ENCODE peak calls at places on chromosome 4, in six cellular contexts. One of them, this sample, is unnamed.

GRCh38 chr4:103204114-103204513 is 6.0 kb upstream of the CENPE start:
- DNase-seq in WTC11: no peak
- DNase-seq in GM12878: no peak
- DNase-seq in activated CD8-positive, alpha-beta T cell treated with anti-CD3 and anti-CD28 coated beads for 36 hours: no peak
- DNase-seq in foreskin fibroblast: peak
- DNase-seq in GM20000: no peak
- DNase-seq in this sample: no peak

GRCh38 chr4:67393699-67394281 is 151.5 kb downstream of the CENPC start:
- DNase-seq in WTC11: no peak
- DNase-seq in GM12878: no peak
- DNase-seq in activated CD8-positive, alpha-beta T cell treated with anti-CD3 and anti-CD28 coated beads for 36 hours: peak
- DNase-seq in foreskin fibroblast: peak
- DNase-seq in GM20000: peak
- DNase-seq in this sample: peak

GRCh38 chr4:72858328-72858727 is 211.2 kb downstream of the COX18 start:
- DNase-seq in WTC11: no peak
- DNase-seq in GM12878: no peak
- DNase-seq in activated CD8-positive, alpha-beta T cell treated with anti-CD3 and anti-CD28 coated beads for 36 hours: no peak
- DNase-seq in foreskin fibroblast: no peak
- DNase-seq in GM20000: no peak
- DNase-seq in this sample: peak

GRCh38 chr4:67714248-67714583 is 13.3 kb upstream of the UBA6 start:
- DNase-seq in WTC11: no peak
- DNase-seq in GM12878: no peak
- DNase-seq in activated CD8-positive, alpha-beta T cell treated with anti-CD3 and anti-CD28 coated beads for 36 hours: peak
- DNase-seq in foreskin fibroblast: no peak
- DNase-seq in GM20000: peak
- DNase-seq in this sample: no peak

GRCh38 chr4:88985088-88985779 is 71.8 kb downstream of the FAM13A start:
- DNase-seq in WTC11: no peak
- DNase-seq in GM12878: no peak
- DNase-seq in activated CD8-positive, alpha-beta T cell treated with anti-CD3 and anti-CD28 coated beads for 36 hours: no peak
- DNase-seq in foreskin fibroblast: peak
- DNase-seq in GM20000: no peak
- DNase-seq in this sample: peak

GRCh38 chr4:122826596-122827257 is at the start of gene FGF2:
- DNase-seq in WTC11: peak
- DNase-seq in GM12878: no peak
- DNase-seq in activated CD8-positive, alpha-beta T cell treated with anti-CD3 and anti-CD28 coated beads for 36 hours: peak
- DNase-seq in foreskin fibroblast: peak
- DNase-seq in GM20000: peak
- DNase-seq in this sample: no peak

GRCh38 chr4:20700007-20700761 is at the start of gene PACRGL:
- DNase-seq in WTC11: peak
- DNase-seq in GM12878: peak
- DNase-seq in activated CD8-positive, alpha-beta T cell treated with anti-CD3 and anti-CD28 coated beads for 36 hours: peak
- DNase-seq in foreskin fibroblast: peak
- DNase-seq in GM20000: peak
- DNase-seq in this sample: peak

GRCh38 chr4:59200992-59201391 is 1999.1 kb upstream of the ADGRL3 start:
- DNase-seq in WTC11: no peak
- DNase-seq in GM12878: no peak
- DNase-seq in activated CD8-positive, alpha-beta T cell treated with anti-CD3 and anti-CD28 coated beads for 36 hours: no peak
- DNase-seq in foreskin fibroblast: no peak
- DNase-seq in GM20000: no peak
- DNase-seq in this sample: no peak

GRCh38 chr4:37454263-37454800 is 209.8 kb downstream of the NWD2 start:
- DNase-seq in WTC11: peak
- DNase-seq in GM12878: no peak
- DNase-seq in activated CD8-positive, alpha-beta T cell treated with anti-CD3 and anti-CD28 coated beads for 36 hours: no peak
- DNase-seq in foreskin fibroblast: no peak
- DNase-seq in GM20000: peak
- DNase-seq in this sample: no peak

GRCh38 chr4:10092481-10093272 is 23.9 kb downstream of the WDR1 start:
- DNase-seq in WTC11: no peak
- DNase-seq in GM12878: no peak
- DNase-seq in activated CD8-positive, alpha-beta T cell treated with anti-CD3 and anti-CD28 coated beads for 36 hours: no peak
- DNase-seq in foreskin fibroblast: no peak
- DNase-seq in GM20000: no peak
- DNase-seq in this sample: no peak

GRCh38 chr4:42562016-42562415 is 94.9 kb downstream of the ATP8A1 start:
- DNase-seq in WTC11: no peak
- DNase-seq in GM12878: no peak
- DNase-seq in activated CD8-positive, alpha-beta T cell treated with anti-CD3 and anti-CD28 coated beads for 36 hours: no peak
- DNase-seq in foreskin fibroblast: no peak
- DNase-seq in GM20000: no peak
- DNase-seq in this sample: no peak

GRCh38 chr4:26207631-26208030 is 113.2 kb upstream of the RBPJ start:
- DNase-seq in WTC11: no peak
- DNase-seq in GM12878: no peak
- DNase-seq in activated CD8-positive, alpha-beta T cell treated with anti-CD3 and anti-CD28 coated beads for 36 hours: no peak
- DNase-seq in foreskin fibroblast: no peak
- DNase-seq in GM20000: no peak
- DNase-seq in this sample: no peak

GRCh38 chr4:137678796-137679195 is 146.5 kb upstream of the PCDH18 start:
- DNase-seq in WTC11: no peak
- DNase-seq in GM12878: no peak
- DNase-seq in activated CD8-positive, alpha-beta T cell treated with anti-CD3 and anti-CD28 coated beads for 36 hours: no peak
- DNase-seq in foreskin fibroblast: peak
- DNase-seq in GM20000: no peak
- DNase-seq in this sample: peak

GRCh38 chr4:165355900-165356300 is 22.9 kb upstream of the CPE start:
- DNase-seq in WTC11: peak
- DNase-seq in GM12878: no peak
- DNase-seq in activated CD8-positive, alpha-beta T cell treated with anti-CD3 and anti-CD28 coated beads for 36 hours: peak
- DNase-seq in foreskin fibroblast: peak
- DNase-seq in GM20000: peak
- DNase-seq in this sample: no peak

GRCh38 chr4:88439161-88439760 is 17.7 kb upstream of the HERC5 start:
- DNase-seq in WTC11: no peak
- DNase-seq in GM12878: no peak
- DNase-seq in activated CD8-positive, alpha-beta T cell treated with anti-CD3 and anti-CD28 coated beads for 36 hours: no peak
- DNase-seq in foreskin fibroblast: peak
- DNase-seq in GM20000: no peak
- DNase-seq in this sample: no peak

GRCh38 chr4:2962614-2963184 is 507 bp downstream of the NOP14 start:
- DNase-seq in WTC11: peak
- DNase-seq in GM12878: no peak
- DNase-seq in activated CD8-positive, alpha-beta T cell treated with anti-CD3 and anti-CD28 coated beads for 36 hours: no peak
- DNase-seq in foreskin fibroblast: peak
- DNase-seq in GM20000: no peak
- DNase-seq in this sample: no peak

GRCh38 chr4:2965262-2965661 is 1.9 kb downstream of the GRK4 start:
- DNase-seq in WTC11: no peak
- DNase-seq in GM12878: no peak
- DNase-seq in activated CD8-positive, alpha-beta T cell treated with anti-CD3 and anti-CD28 coated beads for 36 hours: no peak
- DNase-seq in foreskin fibroblast: no peak
- DNase-seq in GM20000: no peak
- DNase-seq in this sample: no peak

GRCh38 chr4:2962099-2962455 is 1.1 kb downstream of the NOP14 start:
- DNase-seq in WTC11: no peak
- DNase-seq in GM12878: no peak
- DNase-seq in activated CD8-positive, alpha-beta T cell treated with anti-CD3 and anti-CD28 coated beads for 36 hours: peak
- DNase-seq in foreskin fibroblast: no peak
- DNase-seq in GM20000: peak
- DNase-seq in this sample: no peak

GRCh38 chr4:2964077-2964471 is 703 bp downstream of the GRK4 start:
- DNase-seq in WTC11: no peak
- DNase-seq in GM12878: no peak
- DNase-seq in activated CD8-positive, alpha-beta T cell treated with anti-CD3 and anti-CD28 coated beads for 36 hours: no peak
- DNase-seq in foreskin fibroblast: no peak
- DNase-seq in GM20000: no peak
- DNase-seq in this sample: no peak

GRCh38 chr4:2963185-2964076 is at the start of the genes GRK4 and NOP14:
- DNase-seq in WTC11: peak
- DNase-seq in GM12878: peak
- DNase-seq in activated CD8-positive, alpha-beta T cell treated with anti-CD3 and anti-CD28 coated beads for 36 hours: peak
- DNase-seq in foreskin fibroblast: peak
- DNase-seq in GM20000: peak
- DNase-seq in this sample: peak
- TF ChIP-seq CTCF in WTC11: no peak
- TF ChIP-seq CTCF in GM12878: peak
- TF ChIP-seq CTCF in activated CD8-positive, alpha-beta T cell treated with anti-CD3 and anti-CD28 coated beads for 36 hours: no peak
- TF ChIP-seq CTCF in foreskin fibroblast: no peak
- TF ChIP-seq CTCF in GM20000: no peak
- TF ChIP-seq CTCF in this sample: peak

DNA sequence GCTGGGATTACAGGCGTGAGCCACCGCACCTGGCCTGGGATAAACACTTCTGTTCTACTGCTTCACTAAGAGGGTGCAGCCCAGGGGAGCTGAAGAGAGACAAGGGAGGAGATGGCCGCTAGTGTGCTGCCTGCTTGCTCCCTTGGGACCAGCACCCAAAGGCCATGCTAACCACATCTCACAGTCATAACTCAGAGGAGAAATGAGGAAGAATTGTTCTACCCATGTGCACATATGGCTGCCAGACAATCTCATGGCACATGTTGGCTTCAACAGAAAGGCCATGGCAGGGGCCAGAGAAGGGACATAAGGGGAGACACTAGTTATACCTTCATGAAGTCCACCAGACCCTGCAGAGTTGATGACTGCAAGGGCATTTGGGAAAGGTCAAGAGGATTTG is 22.4 kb downstream of the CLDN22 start:
- DNase-seq in WTC11: no peak
- DNase-seq in GM12878: no peak
- DNase-seq in activated CD8-positive, alpha-beta T cell treated with anti-CD3 and anti-CD28 coated beads for 36 hours: no peak
- DNase-seq in foreskin fibroblast: no peak
- DNase-seq in GM20000: no peak
- DNase-seq in this sample: no peak
- TF ChIP-seq CTCF in WTC11: no peak
- TF ChIP-seq CTCF in GM12878: no peak
- TF ChIP-seq CTCF in activated CD8-positive, alpha-beta T cell treated with anti-CD3 and anti-CD28 coated beads for 36 hours: no peak
- TF ChIP-seq CTCF in foreskin fibroblast: no peak
- TF ChIP-seq CTCF in GM20000: no peak
- TF ChIP-seq CTCF in this sample: no peak

GRCh38 chr4:6609415-6610079 is 30.9 kb upstream of the MRFAP1 start:
- DNase-seq in WTC11: no peak
- DNase-seq in GM12878: no peak
- DNase-seq in activated CD8-positive, alpha-beta T cell treated with anti-CD3 and anti-CD28 coated beads for 36 hours: no peak
- DNase-seq in foreskin fibroblast: no peak
- DNase-seq in GM20000: no peak
- DNase-seq in this sample: no peak

GRCh38 chr4:6607368-6608050 is 32.5 kb downstream of the MAN2B2 start:
- DNase-seq in WTC11: no peak
- DNase-seq in GM12878: peak
- DNase-seq in activated CD8-positive, alpha-beta T cell treated with anti-CD3 and anti-CD28 coated beads for 36 hours: no peak
- DNase-seq in foreskin fibroblast: no peak
- DNase-seq in GM20000: no peak
- DNase-seq in this sample: no peak

GRCh38 chr4:6610856-6611430 is 29.5 kb upstream of the MRFAP1 start:
- DNase-seq in WTC11: no peak
- DNase-seq in GM12878: no peak
- DNase-seq in activated CD8-positive, alpha-beta T cell treated with anti-CD3 and anti-CD28 coated beads for 36 hours: no peak
- DNase-seq in foreskin fibroblast: no peak
- DNase-seq in GM20000: no peak
- DNase-seq in this sample: no peak

GRCh38 chr4:6606465-6607235 is 31.7 kb downstream of the MAN2B2 start:
- DNase-seq in WTC11: no peak
- DNase-seq in GM12878: no peak
- DNase-seq in activated CD8-positive, alpha-beta T cell treated with anti-CD3 and anti-CD28 coated beads for 36 hours: no peak
- DNase-seq in foreskin fibroblast: no peak
- DNase-seq in GM20000: no peak
- DNase-seq in this sample: no peak

GRCh38 chr4:6608758-6609414 is 31.6 kb upstream of the MRFAP1 start:
- DNase-seq in WTC11: peak
- DNase-seq in GM12878: no peak
- DNase-seq in activated CD8-positive, alpha-beta T cell treated with anti-CD3 and anti-CD28 coated beads for 36 hours: peak
- DNase-seq in foreskin fibroblast: peak
- DNase-seq in GM20000: no peak
- DNase-seq in this sample: no peak
- TF ChIP-seq CTCF in WTC11: no peak
- TF ChIP-seq CTCF in GM12878: no peak
- TF ChIP-seq CTCF in activated CD8-positive, alpha-beta T cell treated with anti-CD3 and anti-CD28 coated beads for 36 hours: no peak
- TF ChIP-seq CTCF in foreskin fibroblast: no peak
- TF ChIP-seq CTCF in GM20000: no peak
- TF ChIP-seq CTCF in this sample: peak

GRCh38 chr4:114654607-114655006 is 56.0 kb downstream of the UGT8 start:
- DNase-seq in WTC11: no peak
- DNase-seq in GM12878: no peak
- DNase-seq in activated CD8-positive, alpha-beta T cell treated with anti-CD3 and anti-CD28 coated beads for 36 hours: no peak
- DNase-seq in foreskin fibroblast: no peak
- DNase-seq in GM20000: no peak
- DNase-seq in this sample: no peak
- TF ChIP-seq CTCF in WTC11: no peak
- TF ChIP-seq CTCF in GM12878: no peak
- TF ChIP-seq CTCF in activated CD8-positive, alpha-beta T cell treated with anti-CD3 and anti-CD28 coated beads for 36 hours: no peak
- TF ChIP-seq CTCF in foreskin fibroblast: no peak
- TF ChIP-seq CTCF in GM20000: no peak
- TF ChIP-seq CTCF in this sample: no peak

GRCh38 chr4:5387457-5387856 is 320.9 kb downstream of the EVC2 start:
- DNase-seq in WTC11: no peak
- DNase-seq in GM12878: no peak
- DNase-seq in activated CD8-positive, alpha-beta T cell treated with anti-CD3 and anti-CD28 coated beads for 36 hours: no peak
- DNase-seq in foreskin fibroblast: no peak
- DNase-seq in GM20000: no peak
- DNase-seq in this sample: no peak
- TF ChIP-seq CTCF in WTC11: no peak
- TF ChIP-seq CTCF in GM12878: no peak
- TF ChIP-seq CTCF in activated CD8-positive, alpha-beta T cell treated with anti-CD3 and anti-CD28 coated beads for 36 hours: no peak
- TF ChIP-seq CTCF in foreskin fibroblast: no peak
- TF ChIP-seq CTCF in GM20000: no peak
- TF ChIP-seq CTCF in this sample: no peak

DNA sequence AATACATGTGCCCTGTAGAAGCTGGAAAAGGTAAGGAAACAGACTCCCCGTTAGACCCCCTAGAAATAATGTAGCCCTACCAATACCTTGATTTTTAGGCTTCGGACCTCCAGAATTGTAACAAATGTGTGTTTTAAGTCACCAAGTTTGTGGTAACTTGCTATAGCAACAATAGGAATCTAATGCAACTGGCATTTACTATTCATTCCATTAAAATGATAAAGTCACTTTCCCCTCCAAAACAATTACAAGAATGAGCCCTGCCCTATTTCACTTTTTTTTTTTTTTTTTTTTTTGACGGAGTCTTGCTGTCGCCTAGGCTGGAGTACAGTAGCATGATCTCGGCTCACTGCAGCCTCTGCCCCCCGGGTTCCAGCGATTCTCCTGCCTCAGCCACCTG is 3.5 kb upstream of the DDX60L start:
- DNase-seq in WTC11: no peak
- DNase-seq in GM12878: no peak
- DNase-seq in activated CD8-positive, alpha-beta T cell treated with anti-CD3 and anti-CD28 coated beads for 36 hours: no peak
- DNase-seq in foreskin fibroblast: peak
- DNase-seq in GM20000: no peak
- DNase-seq in this sample: no peak
- TF ChIP-seq CTCF in WTC11: no peak
- TF ChIP-seq CTCF in GM12878: no peak
- TF ChIP-seq CTCF in activated CD8-positive, alpha-beta T cell treated with anti-CD3 and anti-CD28 coated beads for 36 hours: no peak
- TF ChIP-seq CTCF in foreskin fibroblast: no peak
- TF ChIP-seq CTCF in GM20000: no peak
- TF ChIP-seq CTCF in this sample: no peak

DNA sequence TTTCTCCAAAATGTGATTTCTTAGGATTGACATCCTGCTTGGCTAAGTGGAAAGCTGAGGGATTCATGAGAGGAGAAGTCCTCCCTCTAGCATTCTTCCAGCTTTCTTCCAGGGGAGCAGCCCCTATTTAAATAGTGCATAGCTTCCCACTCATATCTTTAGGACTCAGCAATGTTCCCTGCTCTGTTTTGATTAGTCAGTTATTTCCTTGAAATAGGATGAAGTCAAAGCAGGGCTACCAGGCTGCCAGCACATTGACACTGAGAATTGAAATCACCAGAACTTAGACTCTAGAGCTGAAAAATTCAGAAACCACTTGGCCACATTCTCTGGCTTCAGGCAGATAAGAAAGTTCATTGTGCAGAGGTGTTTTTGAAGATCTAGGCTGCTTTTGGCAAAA is 74.7 kb upstream of the SMAD1 start:
- DNase-seq in WTC11: no peak
- DNase-seq in GM12878: no peak
- DNase-seq in activated CD8-positive, alpha-beta T cell treated with anti-CD3 and anti-CD28 coated beads for 36 hours: no peak
- DNase-seq in foreskin fibroblast: no peak
- DNase-seq in GM20000: no peak
- DNase-seq in this sample: no peak
- TF ChIP-seq CTCF in WTC11: no peak
- TF ChIP-seq CTCF in GM12878: no peak
- TF ChIP-seq CTCF in activated CD8-positive, alpha-beta T cell treated with anti-CD3 and anti-CD28 coated beads for 36 hours: no peak
- TF ChIP-seq CTCF in foreskin fibroblast: no peak
- TF ChIP-seq CTCF in GM20000: no peak
- TF ChIP-seq CTCF in this sample: no peak